ENCODE peak calls at places on chromosomes 2 and 18, in five cellular contexts. One of them, this sample, is unnamed.

GRCh38 chr2:212858496-212858895 is 292.9 kb downstream of the IKZF2 start:
- DNase-seq in foreskin fibroblast: no peak
- DNase-seq in left cardiac atrium: no peak
- DNase-seq in colonic mucosa: no peak
- DNase-seq in SW480: no peak
- DNase-seq in this sample: no peak

GRCh38 chr2:218853766-218854165 is 5.8 kb upstream of the WNT6 start:
- DNase-seq in foreskin fibroblast: no peak
- DNase-seq in left cardiac atrium: no peak
- DNase-seq in colonic mucosa: no peak
- DNase-seq in SW480: peak; percentile 62
- DNase-seq in this sample: no peak

GRCh38 chr2:168097431-168097830 is 150.0 kb downstream of the STK39 start:
- DNase-seq in foreskin fibroblast: no peak
- DNase-seq in left cardiac atrium: no peak
- DNase-seq in colonic mucosa: no peak
- DNase-seq in SW480: no peak
- DNase-seq in this sample: no peak

GRCh38 chr2:168336786-168337388 is 89.5 kb upstream of the STK39 start:
- DNase-seq in foreskin fibroblast: no peak
- DNase-seq in left cardiac atrium: no peak
- DNase-seq in colonic mucosa: peak; percentile 77
- DNase-seq in SW480: peak; percentile 49
- DNase-seq in this sample: no peak

GRCh38 chr2:207796585-207797350 is 27.1 kb upstream of the FZD5 start:
- DNase-seq in foreskin fibroblast: no peak
- DNase-seq in left cardiac atrium: no peak
- DNase-seq in colonic mucosa: peak; percentile 73
- DNase-seq in SW480: no peak
- DNase-seq in this sample: no peak

GRCh38 chr18:9097349-9097748 is 5.2 kb upstream of the NDUFV2 start:
- DNase-seq in foreskin fibroblast: no peak
- DNase-seq in left cardiac atrium: no peak
- DNase-seq in colonic mucosa: no peak
- DNase-seq in SW480: no peak
- DNase-seq in this sample: no peak

GRCh38 chr2:177816740-177817139 is 255.8 kb downstream of the PDE11A start:
- DNase-seq in foreskin fibroblast: no peak
- DNase-seq in left cardiac atrium: no peak
- DNase-seq in colonic mucosa: no peak
- DNase-seq in SW480: no peak
- DNase-seq in this sample: no peak

GRCh38 chr2:163800889-163801498 is 65.2 kb upstream of the FIGN start:
- DNase-seq in foreskin fibroblast: no peak
- DNase-seq in left cardiac atrium: no peak
- DNase-seq in colonic mucosa: no peak
- DNase-seq in SW480: peak; percentile 1
- DNase-seq in this sample: no peak

GRCh38 chr2:43133708-43134570 is 92.5 kb downstream of the ZFP36L2 start:
- DNase-seq in foreskin fibroblast: no peak
- DNase-seq in left cardiac atrium: peak; percentile 42
- DNase-seq in colonic mucosa: peak; percentile 54
- DNase-seq in SW480: peak; percentile 57
- DNase-seq in this sample: no peak

GRCh38 chr2:12069139-12069538 is 322.7 kb downstream of the LPIN1 start:
- DNase-seq in foreskin fibroblast: no peak
- DNase-seq in left cardiac atrium: no peak
- DNase-seq in colonic mucosa: no peak
- DNase-seq in SW480: no peak
- DNase-seq in this sample: no peak

GRCh38 chr2:131646669-131647297 is 119.1 kb downstream of the CCDC74A start:
- DNase-seq in foreskin fibroblast: no peak
- DNase-seq in left cardiac atrium: no peak
- DNase-seq in colonic mucosa: no peak
- DNase-seq in SW480: no peak
- DNase-seq in this sample: no peak

GRCh38 chr2:242031481-242032019 is 162.0 kb downstream of the RTP5 start:
- DNase-seq in foreskin fibroblast: peak; percentile 51
- DNase-seq in left cardiac atrium: no peak
- DNase-seq in colonic mucosa: peak; percentile 14
- DNase-seq in SW480: peak; percentile 87
- DNase-seq in this sample: no peak

GRCh38 chr2:54945401-54946219 is 104.6 kb downstream of the RTN4 start:
- DNase-seq in foreskin fibroblast: peak; percentile 85
- DNase-seq in left cardiac atrium: peak; percentile 55
- DNase-seq in colonic mucosa: no peak
- DNase-seq in SW480: no peak
- DNase-seq in this sample: peak; percentile 48

GRCh38 chr2:18883626-18884456 is 294.5 kb upstream of the NT5C1B start:
- DNase-seq in foreskin fibroblast: peak; percentile 18
- DNase-seq in left cardiac atrium: no peak
- DNase-seq in colonic mucosa: no peak
- DNase-seq in SW480: no peak
- DNase-seq in this sample: no peak

GRCh38 chr2:218229239-218229638 is 12.2 kb downstream of the ARPC2 start:
- DNase-seq in foreskin fibroblast: peak; percentile 74
- DNase-seq in left cardiac atrium: no peak
- DNase-seq in colonic mucosa: no peak
- DNase-seq in SW480: peak; percentile 5
- DNase-seq in this sample: no peak

GRCh38 chr18:41940506-41941215 is 14.4 kb upstream of the PIK3C3 start:
- DNase-seq in foreskin fibroblast: peak; percentile 89
- DNase-seq in left cardiac atrium: no peak
- DNase-seq in colonic mucosa: no peak
- DNase-seq in SW480: no peak
- DNase-seq in this sample: no peak

GRCh38 chr2:212726403-212726802 is 187.8 kb upstream of the ERBB4 start:
- DNase-seq in foreskin fibroblast: no peak
- DNase-seq in left cardiac atrium: no peak
- DNase-seq in colonic mucosa: no peak
- DNase-seq in SW480: no peak
- DNase-seq in this sample: no peak

GRCh38 chr2:3867451-3867850 is 164.1 kb downstream of the DCDC2C start:
- DNase-seq in foreskin fibroblast: no peak
- DNase-seq in left cardiac atrium: no peak
- DNase-seq in colonic mucosa: no peak
- DNase-seq in SW480: no peak
- DNase-seq in this sample: no peak

GRCh38 chr2:64749446-64749845 is 95.7 kb upstream of the SERTAD2 start:
- DNase-seq in foreskin fibroblast: no peak
- DNase-seq in left cardiac atrium: no peak
- DNase-seq in colonic mucosa: no peak
- DNase-seq in SW480: no peak
- DNase-seq in this sample: no peak

GRCh38 chr2:109129921-109130725 is 1.1 kb downstream of the SH3RF3 start:
- DNase-seq in foreskin fibroblast: no peak
- DNase-seq in left cardiac atrium: peak; percentile 33
- DNase-seq in colonic mucosa: no peak
- DNase-seq in SW480: no peak
- DNase-seq in this sample: no peak

GRCh38 chr2:36586672-36587071 is 11.3 kb downstream of the FEZ2 start:
- DNase-seq in foreskin fibroblast: no peak
- DNase-seq in left cardiac atrium: no peak
- DNase-seq in colonic mucosa: no peak
- DNase-seq in SW480: no peak
- DNase-seq in this sample: no peak

GRCh38 chr2:82283075-82283474 is 1978.5 kb upstream of the LRRTM1 start:
- DNase-seq in foreskin fibroblast: no peak
- DNase-seq in left cardiac atrium: no peak
- DNase-seq in colonic mucosa: no peak
- DNase-seq in SW480: no peak
- DNase-seq in this sample: no peak

GRCh38 chr2:171747371-171747770 is 60.1 kb downstream of the DYNC1I2 start:
- DNase-seq in foreskin fibroblast: no peak
- DNase-seq in left cardiac atrium: no peak
- DNase-seq in colonic mucosa: no peak
- DNase-seq in SW480: no peak
- DNase-seq in this sample: no peak

GRCh38 chr18:61400714-61401113 is 67.5 kb downstream of the CDH20 start:
- DNase-seq in foreskin fibroblast: peak; percentile 74
- DNase-seq in left cardiac atrium: no peak
- DNase-seq in colonic mucosa: no peak
- DNase-seq in SW480: no peak
- DNase-seq in this sample: no peak

GRCh38 chr2:71620851-71621251 is 167.5 kb downstream of the DYSF start:
- DNase-seq in foreskin fibroblast: no peak
- DNase-seq in left cardiac atrium: no peak
- DNase-seq in colonic mucosa: peak; percentile 9
- DNase-seq in SW480: no peak
- DNase-seq in this sample: peak; percentile 19

GRCh38 chr18:48193521-48194251 is 215.5 kb downstream of the ZBTB7C start:
- DNase-seq in foreskin fibroblast: no peak
- DNase-seq in left cardiac atrium: peak; percentile 49
- DNase-seq in colonic mucosa: no peak
- DNase-seq in SW480: no peak
- DNase-seq in this sample: peak; percentile 61

GRCh38 chr2:21819475-21819874 is 695.7 kb downstream of the TDRD15 start:
- DNase-seq in foreskin fibroblast: peak; percentile 23
- DNase-seq in left cardiac atrium: no peak
- DNase-seq in colonic mucosa: no peak
- DNase-seq in SW480: no peak
- DNase-seq in this sample: no peak

GRCh38 chr18:56233595-56233994 is 404.8 kb downstream of the TXNL1 start:
- DNase-seq in foreskin fibroblast: peak; percentile 67
- DNase-seq in left cardiac atrium: no peak
- DNase-seq in colonic mucosa: no peak
- DNase-seq in SW480: no peak
- DNase-seq in this sample: peak; percentile 24

GRCh38 chr2:216606551-216607527 is 26.4 kb upstream of the IGFBP2 start:
- DNase-seq in foreskin fibroblast: no peak
- DNase-seq in left cardiac atrium: peak; percentile 34
- DNase-seq in colonic mucosa: no peak
- DNase-seq in SW480: no peak
- DNase-seq in this sample: no peak

GRCh38 chr2:205739618-205740017 is 57.3 kb downstream of the NRP2 start:
- DNase-seq in foreskin fibroblast: no peak
- DNase-seq in left cardiac atrium: no peak
- DNase-seq in colonic mucosa: no peak
- DNase-seq in SW480: no peak
- DNase-seq in this sample: no peak

GRCh38 chr2:175251425-175252041 is 70.0 kb upstream of the ATP5MC3 start:
- DNase-seq in foreskin fibroblast: peak; percentile 27
- DNase-seq in left cardiac atrium: no peak
- DNase-seq in colonic mucosa: peak; percentile 19
- DNase-seq in SW480: peak; percentile 30
- DNase-seq in this sample: no peak

GRCh38 chr2:69118609-69119008 is 105.6 kb downstream of the ANTXR1 start:
- DNase-seq in foreskin fibroblast: peak; percentile 18
- DNase-seq in left cardiac atrium: no peak
- DNase-seq in colonic mucosa: no peak
- DNase-seq in SW480: no peak
- DNase-seq in this sample: no peak

GRCh38 chr2:124382067-124382618 is 357.1 kb downstream of the CNTNAP5 start:
- DNase-seq in foreskin fibroblast: no peak
- DNase-seq in left cardiac atrium: no peak
- DNase-seq in colonic mucosa: no peak
- DNase-seq in SW480: no peak
- DNase-seq in this sample: no peak

GRCh38 chr2:62495777-62496176 is 10.2 kb downstream of the TMEM17 start:
- DNase-seq in foreskin fibroblast: no peak
- DNase-seq in left cardiac atrium: no peak
- DNase-seq in colonic mucosa: no peak
- DNase-seq in SW480: no peak
- DNase-seq in this sample: no peak

GRCh38 chr18:55324166-55324565 is 263.8 kb downstream of the TCF4 start:
- DNase-seq in foreskin fibroblast: no peak
- DNase-seq in left cardiac atrium: no peak
- DNase-seq in colonic mucosa: no peak
- DNase-seq in SW480: no peak
- DNase-seq in this sample: no peak

GRCh38 chr2:130183500-130184373 is 1.7 kb downstream of the MZT2B start:
- DNase-seq in foreskin fibroblast: peak; percentile 15
- DNase-seq in left cardiac atrium: peak; percentile 34
- DNase-seq in colonic mucosa: no peak
- DNase-seq in SW480: no peak
- DNase-seq in this sample: peak; percentile 46